ENCODE peak calls at places on chromosomes 1 and 21, in ten cellular contexts. H, B, K, Y, E, O, D, N, Z and M are unnamed samples.

GRCh38 chr1:188489336-188490112 is 1660.8 kb downstream of the PLA2G4A start:
- DNase-seq in D (peak), Z (no peak), Y (no peak), H (no peak), B (no peak), N (no peak), K (no peak), E (no peak), O (no peak), M (peak)

GRCh38 chr1:39826583-39826982 is 37.9 kb upstream of the BMP8B start:
- DNase-seq in K (no peak), Z (no peak), O (no peak), Y (no peak), D (no peak), E (no peak), N (no peak), B (no peak), H (no peak), M (no peak)

GRCh38 chr1:196160066-196160795 is 448.0 kb downstream of the KCNT2 start:
- DNase-seq in K (no peak), Y (no peak), N (no peak), E (peak), Z (peak), D (no peak), B (no peak), O (no peak), H (no peak), M (no peak)

GRCh38 chr1:246689409-246689997 is 34.7 kb upstream of the SCCPDH start:
- DNase-seq in Z (no peak), Y (peak), H (peak), N (no peak), O (peak), E (peak), K (peak), B (peak), D (peak), M (peak)

GRCh38 chr1:225809842-225810578 is at the start of gene EPHX1:
- DNase-seq in N (peak), H (peak), Y (peak), B (peak), D (peak), K (peak), O (peak), E (peak), Z (peak), M (peak)

GRCh38 chr1:45348020-45348419 is 7.8 kb upstream of the MUTYH start:
- DNase-seq in H (no peak), O (no peak), K (no peak), E (peak), Y (no peak), Z (no peak), N (no peak), D (no peak), B (no peak), M (no peak)

GRCh38 chr1:3481836-3482589 is 27.5 kb downstream of the ARHGEF16 start:
- DNase-seq in E (no peak), B (no peak), D (no peak), O (no peak), H (no peak), N (no peak), K (no peak), Z (no peak), Y (no peak), M (no peak)

GRCh38 chr1:225808136-225808535 is 1.8 kb upstream of the EPHX1 start:
- DNase-seq in O (no peak), Y (no peak), D (no peak), H (no peak), E (no peak), N (no peak), B (no peak), K (no peak), Z (no peak), M (no peak)

GRCh38 chr21:37587635-37588177 is 221.1 kb downstream of the DYRK1A start:
- DNase-seq in N (no peak), Z (no peak), E (no peak), Y (no peak), O (no peak), H (no peak), K (no peak), B (no peak), D (no peak), M (no peak)

GRCh38 chr1:114703242-114703641 is 7.9 kb upstream of the AMPD1 start:
- DNase-seq in O (no peak), E (no peak), D (no peak), N (no peak), H (no peak), Y (no peak), K (no peak), B (no peak), Z (no peak), M (no peak)

GRCh38 chr1:119595606-119596005 is 52.5 kb downstream of the ZNF697 start:
- DNase-seq in K (no peak), N (no peak), B (no peak), H (no peak), Z (no peak), D (no peak), E (no peak), Y (peak), O (no peak), M (peak)

GRCh38 chr1:189619682-189620332 is 857.9 kb downstream of the BRINP3 start:
- DNase-seq in H (no peak), K (no peak), B (no peak), N (no peak), D (peak), O (no peak), Z (no peak), Y (no peak), E (no peak), M (peak)

GRCh38 chr1:30704271-30704670 is 19.1 kb downstream of the MATN1 start:
- DNase-seq in N (no peak), B (no peak), Y (no peak), O (no peak), K (no peak), D (no peak), H (no peak), Z (no peak), E (peak), M (no peak)

GRCh38 chr1:237318748-237319147 is 276.8 kb downstream of the RYR2 start:
- DNase-seq in Z (no peak), K (no peak), D (no peak), N (no peak), E (no peak), B (no peak), O (no peak), Y (no peak), H (no peak), M (no peak)

GRCh38 chr1:44305962-44306422 is 49.1 kb downstream of the ERI3 start:
- DNase-seq in E (no peak), O (peak), B (no peak), N (no peak), D (no peak), Z (no peak), Y (no peak), K (no peak), H (no peak), M (no peak)

GRCh38 chr1:42172394-42173133 is 8.0 kb upstream of the GUCA2A start:
- DNase-seq in K (no peak), Y (no peak), D (no peak), E (no peak), N (no peak), B (no peak), Z (no peak), O (no peak), H (no peak), M (no peak)

GRCh38 chr21:46113497-46114176 is 15.7 kb downstream of the COL6A2 start:
- DNase-seq in D (no peak), K (no peak), N (no peak), H (no peak), B (no peak), E (no peak), Y (no peak), O (no peak), Z (no peak), M (no peak)

GRCh38 chr1:46262508-46262907 is 14.9 kb downstream of the RAD54L start:
- DNase-seq in Y (no peak), K (no peak), E (no peak), H (no peak), Z (no peak), B (no peak), O (no peak), D (no peak), N (no peak), M (no peak)

GRCh38 chr1:192575499-192576189 is at the start of gene RGS1:
- DNase-seq in D (no peak), E (no peak), B (peak), O (no peak), Z (no peak), Y (peak), N (peak), H (peak), K (peak), M (no peak)

GRCh38 chr1:1917304-1917976 is 1.6 kb downstream of the TMEM52 start:
- DNase-seq in N (no peak), H (no peak), D (no peak), B (no peak), Z (no peak), O (no peak), K (no peak), Y (no peak), E (no peak), M (no peak)

GRCh38 chr1:169941982-169942830 is 48.5 kb upstream of the SCYL3 start:
- DNase-seq in Z (peak), E (peak), K (no peak), D (no peak), B (no peak), O (no peak), Y (no peak), H (no peak), N (no peak), M (peak)

GRCh38 chr1:53175302-53175913 is 21.2 kb upstream of the CPT2 start:
- DNase-seq in D (no peak), B (no peak), Z (no peak), Y (no peak), K (no peak), H (no peak), O (no peak), E (peak), N (no peak), M (no peak)

GRCh38 chr1:209291715-209292114 is 291.8 kb upstream of the CAMK1G start:
- DNase-seq in O (no peak), E (no peak), Z (no peak), B (no peak), N (no peak), D (no peak), Y (no peak), H (no peak), K (no peak), M (no peak)

GRCh38 chr1:203671047-203671446 is 44.4 kb downstream of the ATP2B4 start:
- DNase-seq in D (no peak), N (no peak), H (no peak), O (no peak), B (no peak), K (no peak), Y (no peak), E (no peak), Z (no peak), M (no peak)

GRCh38 chr1:214514819-214515383 is 36.5 kb downstream of the PTPN14 start:
- DNase-seq in E (no peak), B (no peak), H (no peak), Y (no peak), N (no peak), O (no peak), K (no peak), D (no peak), Z (no peak), M (no peak)

GRCh38 chr1:20593766-20594165 is 4.9 kb downstream of the CDA start:
- DNase-seq in O (no peak), K (no peak), N (no peak), Y (no peak), H (no peak), E (no peak), Z (no peak), D (no peak), B (no peak), M (no peak)

GRCh38 chr21:43859747-43860214 is 5.2 kb upstream of the AGPAT3 start:
- DNase-seq in O (no peak), Y (no peak), D (no peak), N (no peak), H (no peak), K (no peak), B (no peak), Z (no peak), E (no peak), M (no peak)

GRCh38 chr1:161046574-161047167 is 894 bp upstream of the USF1 start:
- DNase-seq in D (no peak), O (no peak), Y (no peak), N (no peak), Z (no peak), E (no peak), H (peak), K (no peak), B (no peak), M (no peak)